ENCODE peak calls at places on chromosomes 1 and 21, in four cellular contexts. N is naive thymus-derived CD4-positive, alpha-beta T cell; B is body of pancreas; C is fibroblast of the aortic adventitia. P is an unnamed sample.

GRCh38 chr1:182101415-182102041 is 40.0 kb upstream of the ZNF648 start:
- DNase-seq in C (no peak), B (peak), N (no peak), P (no peak)

GRCh38 chr1:231871878-231872277 is 245.3 kb downstream of the DISC1 start:
- DNase-seq in C (no peak), B (no peak), N (no peak), P (no peak)

GRCh38 chr1:153572569-153573015 is 6.9 kb upstream of the S100A2 start:
- DNase-seq in B (peak), N (peak), C (peak), P (peak)

GRCh38 chr1:35298464-35298863 is 30.0 kb downstream of the ZMYM4 start:
- DNase-seq in N (peak), B (peak), C (peak), P (peak)

GRCh38 chr1:27572679-27573426 is 31.1 kb downstream of the AHDC1 start:
- DNase-seq in N (no peak), C (no peak), B (no peak), P (no peak)

GRCh38 chr1:234212764-234213406 is 160.4 kb upstream of the COA6 start:
- DNase-seq in N (no peak), C (peak), B (peak), P (peak)

GRCh38 chr1:2381741-2382620 is 9.4 kb downstream of the MORN1 start:
- DNase-seq in N (peak), C (peak), B (peak), P (peak)

GRCh38 chr21:45290948-45291612 is 3.4 kb upstream of the POFUT2 start:
- DNase-seq in C (peak), B (no peak), N (no peak), P (no peak)

GRCh38 chr1:184945678-184946412 is 28.5 kb downstream of the NIBAN1 start:
- DNase-seq in N (no peak), C (peak), B (no peak), P (no peak)

GRCh38 chr1:179121159-179121938 is 39.5 kb downstream of the TOR3A start:
- DNase-seq in C (peak), B (peak), N (peak), P (peak)

GRCh38 chr1:200207711-200208126 is 180.2 kb downstream of the NR5A2 start:
- DNase-seq in N (no peak), B (no peak), C (no peak), P (no peak)

GRCh38 chr21:45309069-45309521 is 21.4 kb upstream of the POFUT2 start:
- DNase-seq in C (peak), B (peak), N (no peak), P (peak)

GRCh38 chr1:42482635-42483153 is 19.6 kb downstream of the CCDC30 start:
- DNase-seq in C (no peak), N (no peak), B (no peak), P (no peak)

GRCh38 chr21:33300701-33301631 is 23.8 kb upstream of the IFNAR1 start:
- DNase-seq in C (no peak), B (no peak), N (no peak), P (peak)

GRCh38 chr1:44786138-44786840 is 1.7 kb downstream of the BEST4 start:
- DNase-seq in N (peak), C (peak), B (peak), P (no peak)

GRCh38 chr1:108816049-108816882 is 40.6 kb downstream of the AKNAD1 start:
- DNase-seq in C (peak), N (no peak), B (peak), P (no peak)

GRCh38 chr1:201397675-201398074 is 1.4 kb downstream of the LAD1 start:
- DNase-seq in N (no peak), C (no peak), B (peak), P (no peak)

DNA sequence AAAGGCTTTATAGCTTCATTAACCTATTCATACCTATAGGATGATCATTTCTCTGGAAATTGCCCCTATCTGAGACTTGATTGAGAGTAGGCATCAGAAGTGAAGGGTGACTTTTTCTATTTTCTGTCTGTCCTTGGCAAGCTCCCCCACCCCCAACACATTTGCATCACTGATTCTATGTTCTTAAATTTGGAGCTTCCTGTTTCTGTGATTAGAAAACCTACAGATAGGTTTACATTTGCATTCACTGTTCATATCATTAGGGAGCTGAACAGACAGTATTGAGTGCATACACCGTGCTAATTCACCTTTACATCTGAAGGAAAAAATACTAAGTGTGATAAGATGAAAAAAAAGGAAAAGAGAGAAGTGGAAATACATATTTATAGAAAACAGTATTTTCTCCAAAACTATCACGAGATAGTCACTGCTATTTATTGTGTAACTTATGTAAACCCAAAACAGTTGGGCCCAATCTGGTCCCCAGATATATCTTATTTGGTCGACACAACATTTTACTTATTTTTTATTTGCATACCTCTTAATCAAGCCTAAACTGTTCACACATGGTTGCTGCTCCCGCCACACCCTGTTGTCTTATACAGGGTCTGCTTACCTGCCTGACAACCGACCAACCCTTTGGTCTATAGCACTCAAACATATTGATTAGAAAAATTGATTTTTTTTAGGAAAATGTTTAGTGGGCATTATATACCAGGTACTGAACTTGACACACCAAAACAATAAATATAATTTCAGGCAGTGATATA is 218.8 kb downstream of the NTNG1 start:
- DNase-seq in B (no peak), C (no peak), N (no peak), P (no peak)
- H3K4me3 ChIP-seq in B (no peak), C (no peak), N (no peak), P (no peak)

GRCh38 chr1:64493864-64494263 is 23.9 kb downstream of the CACHD1 start:
- DNase-seq in B (no peak), N (no peak), C (no peak), P (no peak)
- H3K4me3 ChIP-seq in B (no peak), N (no peak), C (no peak), P (no peak)

DNA sequence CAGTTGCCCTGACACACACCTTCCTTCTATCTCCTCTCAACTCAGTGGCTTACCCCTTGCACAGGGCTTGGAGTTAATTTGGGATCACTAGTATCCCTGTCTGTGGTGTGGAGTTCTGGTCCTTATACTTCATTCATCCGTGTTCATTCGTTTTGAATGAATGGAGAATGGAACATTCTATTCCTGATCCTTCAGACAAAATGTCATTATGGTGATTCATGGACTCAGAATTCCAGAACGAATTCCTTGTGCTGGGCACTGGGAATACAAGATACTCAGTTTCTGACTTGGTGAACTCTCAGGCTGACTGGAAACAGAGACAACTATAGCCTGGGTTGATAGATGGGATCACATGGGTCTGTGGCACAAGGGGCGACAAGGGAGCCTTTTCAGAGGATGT is 49.9 kb upstream of the TRABD2B start:
- DNase-seq in B (no peak), N (no peak), C (peak), P (no peak)
- H3K4me3 ChIP-seq in B (no peak), N (no peak), C (no peak), P (no peak)

GRCh38 chr1:213446496-213446895 is 395.5 kb downstream of the RPS6KC1 start:
- DNase-seq in C (no peak), N (no peak), B (no peak), P (no peak)
- H3K4me3 ChIP-seq in C (no peak), N (no peak), B (no peak), P (no peak)